ENCODE peak calls at places on chromosomes 3 and 15, in five cellular contexts. B, J, K, W and T are unnamed samples.

GRCh38 chr15:38069506-38069905 is 135.1 kb downstream of the TMCO5A start:
- DNase-seq in B (no peak), J (peak), K (no peak), W (no peak), T (no peak)

GRCh38 chr3:28726840-28727239 is 378.2 kb upstream of the AZI2 start:
- DNase-seq in B (peak), J (no peak), K (no peak), W (no peak), T (no peak)

GRCh38 chr3:120487079-120487693 is 36.4 kb upstream of the FSTL1 start:
- DNase-seq in B (no peak), J (peak), K (no peak), W (no peak), T (no peak)

GRCh38 chr3:39810647-39811161 is 1.3 kb downstream of the MYRIP start:
- DNase-seq in B (no peak), J (no peak), K (no peak), W (no peak), T (no peak)

GRCh38 chr3:56629451-56629850 is 53.6 kb downstream of the TASOR start:
- DNase-seq in B (no peak), J (no peak), K (no peak), W (no peak), T (no peak)

GRCh38 chr3:171776839-171777607 is 33.3 kb downstream of the PLD1 start:
- DNase-seq in B (no peak), J (no peak), K (no peak), W (no peak), T (no peak)

GRCh38 chr3:122903171-122903570 is 108.3 kb downstream of the SLC49A4 start:
- DNase-seq in B (no peak), J (no peak), K (no peak), W (no peak), T (no peak)

GRCh38 chr3:123880998-123881561 is 3.1 kb downstream of the MYLK start:
- DNase-seq in B (no peak), J (no peak), K (no peak), W (no peak), T (no peak)

GRCh38 chr3:184335661-184336483 is 1.5 kb upstream of the FAM131A start:
- DNase-seq in B (peak), J (peak), K (peak), W (peak), T (peak)

GRCh38 chr3:133843634-133844033 is 38.0 kb downstream of the SRPRB start:
- DNase-seq in B (no peak), J (no peak), K (no peak), W (no peak), T (no peak)

GRCh38 chr3:133856316-133856715 is 39.4 kb downstream of the RAB6B start:
- DNase-seq in B (no peak), J (no peak), K (no peak), W (no peak), T (no peak)

GRCh38 chr3:52028572-52028971 is 27.8 kb downstream of the DUSP7 start:
- DNase-seq in B (no peak), J (no peak), K (peak), W (no peak), T (no peak)